ENCODE peak calls at places on chromosomes 2 and 18, in five cellular contexts. G is K562, N is SK-N-SH, R is HepG2, Y is H1. O is an unnamed sample.

GRCh38 chr2:97950329-97951154 is 45.2 kb downstream of the TMEM131 start:
- DNase-seq in G (no peak), N (no peak), R (no peak), Y (no peak), O (no peak)

GRCh38 chr2:196338440-196338839 is 167.1 kb upstream of the STK17B start:
- DNase-seq in G (no peak), N (no peak), R (no peak), Y (no peak), O (no peak)

GRCh38 chr2:240988571-240989271 is 9.7 kb upstream of the SNED1 start:
- DNase-seq in G (no peak), N (no peak), R (no peak), Y (no peak), O (no peak)

GRCh38 chr18:33184178-33184577 is 256.3 kb downstream of the CCDC178 start:
- DNase-seq in G (no peak), N (no peak), R (no peak), Y (no peak), O (no peak)

GRCh38 chr2:189157431-189157830 is 22.1 kb downstream of the COL5A2 start:
- DNase-seq in G (no peak), N (no peak), R (no peak), Y (no peak), O (no peak)

GRCh38 chr2:187504312-187504921 is 49.8 kb downstream of the TFPI start:
- DNase-seq in G (no peak), N (peak; percentile 14), R (no peak), Y (no peak), O (no peak)

GRCh38 chr2:56168163-56168562 is 15.6 kb upstream of the CCDC85A start:
- DNase-seq in G (no peak), N (no peak), R (no peak), Y (no peak), O (no peak)

GRCh38 chr2:236177967-236178909 is 10.1 kb upstream of the GBX2 start:
- DNase-seq in G (peak; percentile 78), N (peak; percentile 93), R (peak; percentile 54), Y (no peak), O (peak; percentile 56)

GRCh38 chr2:102604754-102605153 is 14.6 kb upstream of the SLC9A2 start:
- DNase-seq in G (no peak), N (no peak), R (no peak), Y (no peak), O (no peak)

GRCh38 chr2:54041135-54041534 is 70.3 kb upstream of the PSME4 start:
- DNase-seq in G (no peak), N (no peak), R (no peak), Y (no peak), O (no peak)

GRCh38 chr18:11995445-11996189 is 14.3 kb downstream of the IMPA2 start:
- DNase-seq in G (peak; percentile 79), N (peak; percentile 74), R (peak; percentile 75), Y (no peak), O (peak; percentile 41)

GRCh38 chr2:36530178-36530982 is 67.6 kb downstream of the FEZ2 start:
- DNase-seq in G (no peak), N (no peak), R (no peak), Y (no peak), O (no peak)

GRCh38 chr2:205848601-205849000 is 166.3 kb downstream of the NRP2 start:
- DNase-seq in G (no peak), N (no peak), R (no peak), Y (no peak), O (no peak)

GRCh38 chr18:21450913-21451312 is 149.6 kb downstream of the ESCO1 start:
- DNase-seq in G (no peak), N (no peak), R (no peak), Y (no peak), O (no peak)

GRCh38 chr2:105812180-105813044 is 67.7 kb downstream of the NCK2 start:
- DNase-seq in G (peak; percentile 41), N (peak; percentile 44), R (peak; percentile 60), Y (no peak), O (no peak)

GRCh38 chr2:241490444-241490760 is 18.0 kb downstream of the STK25 start:
- DNase-seq in G (peak; percentile 68), N (peak; percentile 89), R (no peak), Y (no peak), O (no peak)

GRCh38 chr18:74524097-74524496 is 10.2 kb upstream of the CNDP1 start:
- DNase-seq in G (no peak), N (no peak), R (no peak), Y (no peak), O (no peak)

GRCh38 chr2:219447242-219448098 is 12.8 kb downstream of the SPEG start:
- DNase-seq in G (no peak), N (no peak), R (no peak), Y (no peak), O (no peak)

GRCh38 chr18:2983296-2983695 is 29.6 kb downstream of the LPIN2 start:
- DNase-seq in G (no peak), N (no peak), R (no peak), Y (no peak), O (no peak)

GRCh38 chr2:234947556-234947955 is 4.3 kb upstream of the SH3BP4 start:
- DNase-seq in G (no peak), N (no peak), R (no peak), Y (no peak), O (no peak)

GRCh38 chr2:239388236-239389151 is 12.3 kb downstream of the HDAC4 start:
- DNase-seq in G (no peak), N (peak; percentile 18), R (no peak), Y (no peak), O (no peak)

GRCh38 chr2:239746847-239747246 is 278.3 kb downstream of the NDUFA10 start:
- DNase-seq in G (no peak), N (no peak), R (no peak), Y (no peak), O (no peak)

GRCh38 chr2:196131949-196132925 is 39.1 kb downstream of the STK17B start:
- DNase-seq in G (no peak), N (no peak), R (no peak), Y (no peak), O (no peak)

GRCh38 chr18:67486534-67486933 is 30.0 kb downstream of the DSEL start:
- DNase-seq in G (no peak), N (no peak), R (no peak), Y (no peak), O (no peak)

GRCh38 chr2:237431372-237431771 is 17.4 kb upstream of the COL6A3 start:
- DNase-seq in G (no peak), N (no peak), R (no peak), Y (no peak), O (no peak)

GRCh38 chr2:118903029-118903351 is 39.0 kb upstream of the MARCO start:
- DNase-seq in G (no peak), N (no peak), R (no peak), Y (no peak), O (no peak)

GRCh38 chr2:215003001-215003400 is 135.4 kb downstream of the ABCA12 start:
- DNase-seq in G (no peak), N (no peak), R (no peak), Y (no peak), O (no peak)

GRCh38 chr18:23231340-23232021 is 96.2 kb downstream of the CABLES1 start:
- DNase-seq in G (no peak), N (peak; percentile 61), R (no peak), Y (no peak), O (no peak)
- H3K27ac ChIP-seq in G (no peak overlapping the region), N (no peak overlapping the region), R (no peak overlapping the region), Y (no peak overlapping the region), O (no peak overlapping the region)

DNA sequence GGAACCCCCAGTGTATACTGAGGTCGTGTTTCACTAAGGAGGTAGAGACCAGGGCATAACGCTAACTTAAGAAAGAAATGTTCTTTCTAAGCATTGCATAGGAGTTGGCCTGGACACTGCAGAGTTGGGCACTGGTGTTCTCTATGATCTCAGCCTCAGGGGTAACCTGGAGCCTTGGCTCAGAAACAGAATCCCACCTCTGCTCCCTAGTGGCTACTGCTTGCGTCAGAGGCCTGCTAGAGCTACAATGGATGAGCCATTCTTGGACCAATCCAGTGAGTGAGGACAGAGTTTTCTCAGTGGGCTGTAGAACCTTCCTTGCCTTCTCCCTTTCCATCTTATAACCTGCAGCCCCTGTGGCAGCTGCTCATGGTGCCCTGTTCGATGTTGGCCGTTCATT is 324.4 kb upstream of the CELF4 start:
- DNase-seq in G (no peak), N (no peak), R (no peak), Y (no peak), O (no peak)
- TF ChIP-seq SIN3A in G (no peak), N (no peak), R (no peak), Y (no peak), O (no peak)

DNA sequence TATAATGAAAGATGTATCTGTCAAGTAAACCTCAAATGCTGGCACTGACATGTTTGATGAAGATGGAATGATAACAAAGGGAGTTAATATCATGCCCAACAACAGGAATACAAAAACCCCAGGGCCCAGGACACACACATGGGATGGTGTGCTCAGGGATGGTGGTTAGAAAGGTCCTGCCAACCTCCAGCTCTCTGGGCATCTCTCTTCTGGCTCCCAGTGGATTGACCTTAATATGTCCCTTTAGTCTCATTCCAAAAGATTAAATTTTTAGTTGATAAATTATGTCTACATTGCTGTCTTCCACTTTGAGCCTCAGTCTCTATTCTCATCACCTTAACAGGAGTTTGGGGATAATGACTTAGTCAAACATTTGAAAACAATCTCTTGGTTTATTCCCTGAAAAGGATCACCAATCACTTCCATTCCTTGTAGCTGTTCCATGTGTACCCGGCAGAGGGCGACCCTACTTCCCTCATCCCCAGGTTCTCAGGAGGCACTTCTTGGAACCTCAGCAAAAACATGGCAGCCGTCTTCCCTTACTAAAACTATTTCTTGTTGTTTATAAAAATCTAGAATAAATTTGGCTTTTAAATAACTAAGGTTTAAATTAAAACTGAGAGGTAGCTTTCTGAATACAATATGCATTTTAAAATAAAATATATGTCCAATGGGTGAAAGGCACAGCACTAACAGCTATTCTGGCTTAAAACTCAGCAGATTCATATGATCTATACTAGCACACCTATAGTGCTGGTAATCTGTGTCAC is 29.6 kb downstream of the MCEE start:
- DNase-seq in G (peak; percentile 82), N (peak; percentile 79), R (peak; percentile 57), Y (peak; percentile 34), O (peak; percentile 51)
- TF ChIP-seq MAX in G (no peak), N (no peak), R (no peak), Y (no peak), O (peak; percentile 15)

GRCh38 chr2:19549821-19550220 is 191.4 kb upstream of the OSR1 start:
- DNase-seq in G (no peak), N (no peak), R (no peak), Y (no peak), O (no peak)
- H3K27ac ChIP-seq in G (no peak overlapping the region), N (no peak overlapping the region), R (no peak overlapping the region), Y (no peak overlapping the region), O (no peak overlapping the region)

DNA sequence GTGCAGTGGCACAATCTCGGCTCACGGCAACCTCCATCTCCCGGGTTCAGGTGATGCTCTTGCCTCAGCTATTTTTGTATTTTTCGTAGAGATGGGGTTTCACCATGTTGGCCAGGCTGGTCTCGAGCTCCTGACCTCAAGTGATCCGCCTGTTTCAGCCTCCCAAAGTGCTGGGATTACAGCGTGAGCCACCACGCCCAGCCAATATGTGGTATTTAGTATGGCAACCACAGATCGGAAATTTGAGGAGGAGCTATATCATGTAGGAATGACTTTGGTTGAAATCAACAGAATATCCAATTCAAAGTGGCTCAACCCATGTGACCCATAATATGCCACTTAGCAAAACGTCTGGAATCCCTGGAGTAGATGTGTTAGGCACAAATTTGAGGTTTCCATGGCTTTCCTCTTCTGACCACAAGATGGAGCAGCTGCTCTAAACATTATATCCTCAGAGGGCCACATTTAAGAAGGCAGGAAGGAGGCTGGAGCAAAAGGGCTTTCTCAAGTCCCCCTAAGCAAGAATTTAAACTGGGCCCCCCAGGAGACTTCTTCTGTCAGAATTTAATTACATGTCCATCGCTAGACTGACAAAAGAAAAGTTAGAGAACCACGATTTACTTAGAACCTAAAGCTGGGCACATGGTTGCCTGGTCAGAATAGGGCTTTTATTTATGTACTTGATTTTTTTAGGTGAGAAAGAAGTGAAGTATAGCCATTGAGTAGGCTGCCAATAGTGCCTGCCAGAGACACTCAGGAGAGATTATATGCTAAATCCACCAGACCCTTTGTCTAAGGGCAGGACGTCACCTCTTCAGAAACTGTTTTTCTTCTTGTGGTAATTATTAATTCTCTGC is 49.6 kb upstream of the ITSN2 start:
- DNase-seq in G (peak; percentile 66), N (peak; percentile 83), R (peak; percentile 71), Y (no peak), O (peak; percentile 67)
- TF ChIP-seq SIN3A in G (no peak), N (no peak), R (no peak), Y (no peak), O (no peak)

O was measured in HCT116.